ENCODE peak calls at places on chromosomes 6 and 20, in six cellular contexts. X is GM23338, U is PC-9, P is psoas muscle, H is aorta, Y is ovary. B is an unnamed sample.

GRCh38 chr6:138765896-138766487 is 7.6 kb upstream of the CCDC28A start:
- DNase-seq in H (no peak), X (peak; percentile 60), U (peak; percentile 60), P (no peak), Y (no peak), B (no peak)

GRCh38 chr6:139597781-139598368 is 223.4 kb upstream of the CITED2 start:
- DNase-seq in H (peak; percentile 94), Y (peak; percentile 81), U (no peak), X (no peak), P (peak; percentile 77), B (peak; percentile 89)

GRCh38 chr6:41455818-41456217 is 90.4 kb upstream of the FOXP4 start:
- DNase-seq in X (no peak), Y (no peak), P (no peak), H (no peak), U (no peak), B (no peak)

GRCh38 chr6:35091353-35092083 is 49.6 kb downstream of the TCP11 start:
- DNase-seq in H (no peak), Y (no peak), U (no peak), X (no peak), P (no peak), B (peak; percentile 38)

GRCh38 chr6:70353343-70353913 is 50.5 kb upstream of the COL9A1 start:
- DNase-seq in X (no peak), U (no peak), Y (no peak), H (no peak), P (no peak), B (no peak)

GRCh38 chr6:22827760-22828159 is 258.4 kb downstream of the HDGFL1 start:
- DNase-seq in U (no peak), H (no peak), Y (no peak), P (no peak), X (no peak), B (no peak)

GRCh38 chr20:50729925-50730764 is 1.2 kb upstream of the PARD6B start:
- DNase-seq in U (peak; percentile 65), H (no peak), X (peak; percentile 61), Y (peak; percentile 33), P (no peak), B (peak; percentile 52)

GRCh38 chr6:111105578-111105977 is 18.3 kb downstream of the SLC16A10 start:
- DNase-seq in H (no peak), X (no peak), P (peak; percentile 93), Y (peak; percentile 32), U (no peak), B (peak; percentile 91)

GRCh38 chr6:114100421-114100820 is 129.5 kb upstream of the HDAC2 start:
- DNase-seq in H (no peak), U (no peak), P (no peak), Y (no peak), X (no peak), B (no peak)

GRCh38 chr20:48791014-48791413 is 36.8 kb downstream of the PREX1 start:
- DNase-seq in H (no peak), P (no peak), Y (no peak), U (peak; percentile 25), X (no peak), B (peak; percentile 21)

GRCh38 chr6:166423051-166423745 is 40.5 kb upstream of the MPC1 start:
- DNase-seq in X (no peak), U (no peak), H (no peak), P (no peak), Y (no peak), B (no peak)

GRCh38 chr6:92122746-92123145 is 1296.6 kb downstream of the EPHA7 start:
- DNase-seq in U (no peak), X (peak; percentile 59), H (no peak), Y (no peak), P (no peak), B (no peak)

GRCh38 chr6:73129653-73130443 is 95.4 kb downstream of the KHDC1L start:
- DNase-seq in P (peak; percentile 89), Y (peak; percentile 26), H (peak; percentile 95), X (peak; percentile 93), U (peak; percentile 77), B (peak; percentile 86)

GRCh38 chr6:26439552-26440125 is 665 bp upstream of the BTN3A3 start:
- DNase-seq in H (no peak), X (no peak), Y (no peak), U (no peak), P (no peak), B (no peak)

GRCh38 chr6:158825951-158826306 is 6.8 kb upstream of the EZR start:
- DNase-seq in X (no peak), Y (no peak), P (no peak), H (no peak), U (no peak), B (no peak)

GRCh38 chr6:34115396-34116314 is 30.2 kb downstream of the GRM4 start:
- DNase-seq in P (no peak), U (no peak), Y (peak; percentile 37), X (peak; percentile 83), H (no peak), B (peak; percentile 6)

DNA sequence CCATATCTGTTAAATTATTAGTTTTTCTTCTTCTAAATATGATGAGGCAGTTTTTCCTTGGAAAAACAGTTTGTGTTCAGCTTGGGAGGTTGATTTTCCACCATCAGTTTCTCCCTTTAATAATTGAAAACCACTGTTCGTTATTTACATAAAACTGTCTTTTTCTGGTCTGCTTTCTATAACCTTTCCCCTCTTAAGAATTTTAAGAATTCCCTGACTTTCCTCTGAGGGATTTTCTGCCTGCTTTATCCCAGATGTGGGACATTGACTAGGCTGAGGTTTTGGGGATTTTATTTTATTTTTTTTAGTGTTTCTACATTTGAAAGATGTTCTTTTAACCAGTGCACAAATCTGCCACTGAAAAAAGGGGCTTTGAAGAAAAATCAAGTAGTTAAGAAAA is 27.2 kb downstream of the DSE start:
- DNase-seq in H (no peak), U (no peak), X (no peak), P (no peak), Y (no peak), B (no peak)
- H3K4me1 ChIP-seq in H (peaks cover 1% of the 10 kb centered on the region), U (peaks cover 22% of the 10 kb centered on the region), X (peaks cover 12% of the 10 kb centered on the region), P (peaks cover 12% of the 10 kb centered on the region), Y (peaks cover 13% of the 10 kb centered on the region), B (no peaks in the 10 kb centered on the region)

DNA sequence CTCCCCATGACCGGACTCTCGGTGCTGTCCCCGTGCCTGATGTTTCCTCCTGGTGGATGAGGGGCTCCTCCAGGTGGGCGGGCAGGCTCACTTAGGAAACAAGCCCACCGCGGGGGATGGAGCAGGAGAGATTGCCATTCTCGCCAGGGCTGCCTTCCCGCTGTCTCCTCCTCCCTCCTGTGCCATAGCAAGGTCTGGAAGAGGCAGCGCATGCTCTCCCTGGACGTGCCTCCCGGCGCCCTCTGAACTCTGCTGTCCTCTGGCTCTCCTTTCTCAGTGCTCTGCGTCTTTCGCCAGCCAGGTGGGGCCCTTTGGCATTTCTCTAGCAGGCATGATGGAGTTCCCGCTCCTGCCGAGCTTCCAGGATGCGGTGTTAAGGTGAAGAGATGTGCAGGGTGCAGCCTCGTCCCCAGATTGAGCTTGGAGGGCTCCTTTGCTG is 17.4 kb upstream of the NPEPL1 start:
- DNase-seq in H (no peak), U (no peak), X (peak; percentile 37), P (no peak), Y (no peak), B (no peak)
- H3K36me3 ChIP-seq in H (peaks cover 6% of the 10 kb centered on the region), U (peaks cover 36% of the 10 kb centered on the region), X (peaks cover 20% of the 10 kb centered on the region), P (peaks cover 89% of the 10 kb centered on the region), Y (no peaks in the 10 kb centered on the region), B (peaks cover 8% of the 10 kb centered on the region)

DNA sequence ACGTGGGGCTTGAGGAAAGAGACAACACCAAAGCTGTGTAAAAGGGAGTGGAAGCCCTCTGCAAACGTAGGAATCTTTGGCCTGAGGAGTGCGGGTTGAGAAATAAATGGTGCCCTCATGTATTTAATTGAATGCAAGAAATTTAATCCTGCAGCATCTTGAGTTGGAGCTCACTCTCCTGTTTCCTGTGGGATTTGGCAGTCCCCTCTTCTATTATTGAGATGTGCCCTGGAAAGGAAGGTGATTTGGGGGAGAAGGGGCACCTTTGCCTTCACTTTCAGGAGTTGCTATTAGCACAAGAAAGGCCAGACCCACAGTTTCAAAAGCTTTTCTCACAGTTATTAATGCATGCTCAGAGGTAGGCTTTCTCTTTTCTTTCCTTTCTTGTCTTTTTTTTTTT is 201.4 kb upstream of the HDDC2 start:
- DNase-seq in U (no peak), H (no peak), Y (no peak), P (no peak), X (peak; percentile 50), B (no peak)
- H3K4me1 ChIP-seq in U (no peaks in the 10 kb centered on the region), H (peaks cover 2% of the 10 kb centered on the region), Y (no peaks in the 10 kb centered on the region), P (peaks cover 3% of the 10 kb centered on the region), X (peaks cover 44% of the 10 kb centered on the region), B (no peaks in the 10 kb centered on the region)

GRCh38 chr6:44250067-44250717 is 3.3 kb downstream of the HSP90AB1 start:
- DNase-seq in Y (no peak), P (no peak), H (no peak), U (peak; percentile 32), X (no peak), B (no peak)

GRCh38 chr6:44248579-44248978 is 1.7 kb downstream of the HSP90AB1 start:
- DNase-seq in U (peak; percentile 33), X (no peak), H (no peak), Y (no peak), P (no peak), B (no peak)

GRCh38 chr6:44251576-44252524 is 4.9 kb downstream of the HSP90AB1 start:
- DNase-seq in X (no peak), H (peak; percentile 51), P (no peak), U (peak; percentile 31), Y (no peak), B (no peak)

GRCh38 chr6:44249082-44249748 is 2.3 kb downstream of the HSP90AB1 start:
- DNase-seq in H (peak; percentile 55), U (peak; percentile 32), X (no peak), Y (no peak), P (peak; percentile 20), B (no peak)

DNA sequence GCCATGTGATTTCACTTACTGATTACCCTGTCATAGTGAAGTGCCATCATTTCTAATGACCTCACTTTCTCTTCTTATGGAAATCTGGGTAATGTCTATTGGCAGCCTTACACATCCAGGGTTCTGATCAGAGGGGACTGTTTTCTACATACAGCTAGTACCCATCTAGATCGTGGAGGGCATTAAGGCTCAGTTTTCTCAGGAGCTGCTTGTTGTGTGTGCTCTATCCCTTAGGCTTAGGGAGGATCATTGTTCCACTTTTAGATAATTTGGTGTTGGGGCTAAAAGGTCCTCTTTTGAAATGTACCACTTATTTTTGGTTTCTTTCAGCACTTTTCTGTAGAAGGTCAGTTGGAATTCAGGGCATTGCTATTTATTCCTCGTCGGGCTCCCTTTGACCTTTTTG is 3.8 kb downstream of the HSP90AB1 start:
- DNase-seq in U (peak; percentile 28), H (no peak), P (no peak), X (no peak), Y (no peak), B (no peak)
- H3K36me3 ChIP-seq in U (peaks cover 69% of the 10 kb centered on the region), H (peaks cover 7% of the 10 kb centered on the region), P (peaks cover 79% of the 10 kb centered on the region), X (peaks cover 65% of the 10 kb centered on the region), Y (peaks cover 2% of the 10 kb centered on the region), B (peaks cover 26% of the 10 kb centered on the region)

GRCh38 chr6:156391977-156392376 is 385.2 kb upstream of the ARID1B start:
- DNase-seq in P (no peak), Y (no peak), X (no peak), H (no peak), U (no peak), B (no peak)
- H3K4me1 ChIP-seq in P (no peaks in the 10 kb centered on the region), Y (no peaks in the 10 kb centered on the region), X (peaks cover 27% of the 10 kb centered on the region), H (no peaks in the 10 kb centered on the region), U (no peaks in the 10 kb centered on the region), B (no peaks in the 10 kb centered on the region)

GRCh38 chr6:99407076-99407475 is 13.1 kb upstream of the COQ3 start:
- DNase-seq in H (no peak), X (no peak), P (no peak), U (no peak), Y (no peak), B (no peak)
- H3K36me3 ChIP-seq in H (peaks cover 2% of the 10 kb centered on the region), X (peaks cover 70% of the 10 kb centered on the region), P (peaks cover 92% of the 10 kb centered on the region), U (peaks cover 57% of the 10 kb centered on the region), Y (no peaks in the 10 kb centered on the region), B (peaks cover 13% of the 10 kb centered on the region)